ENCODE peak calls at places on chromosomes 7 and 10, in four cellular contexts. One of them, this sample, is unnamed.

GRCh38 chr10:71706216-71707121 is 13.1 kb downstream of the C10orf105 start:
- DNase-seq in Panc1: no peak
- DNase-seq in body of pancreas: no peak
- DNase-seq in CD8-positive, alpha-beta memory T cell: no peak
- DNase-seq in this sample: no peak

GRCh38 chr10:132447446-132448247 is 50.6 kb downstream of the PWWP2B start:
- DNase-seq in Panc1: no peak
- DNase-seq in body of pancreas: peak; percentile 64
- DNase-seq in CD8-positive, alpha-beta memory T cell: peak; percentile 92
- DNase-seq in this sample: peak; percentile 71

GRCh38 chr7:100211342-100211780 is 8.4 kb upstream of the PVRIG start:
- DNase-seq in Panc1: no peak
- DNase-seq in body of pancreas: no peak
- DNase-seq in CD8-positive, alpha-beta memory T cell: peak; percentile 52
- DNase-seq in this sample: no peak

GRCh38 chr7:106329971-106330733 is 45.4 kb upstream of the NAMPT start:
- DNase-seq in Panc1: no peak
- DNase-seq in body of pancreas: peak; percentile 21
- DNase-seq in CD8-positive, alpha-beta memory T cell: no peak
- DNase-seq in this sample: peak; percentile 69

GRCh38 chr7:29115130-29115529 is 31.2 kb downstream of the CPVL start:
- DNase-seq in Panc1: no peak
- DNase-seq in body of pancreas: no peak
- DNase-seq in CD8-positive, alpha-beta memory T cell: no peak
- DNase-seq in this sample: no peak

GRCh38 chr10:10677479-10677878 is 340.2 kb upstream of the CELF2 start:
- DNase-seq in Panc1: peak; percentile 13
- DNase-seq in body of pancreas: peak; percentile 58
- DNase-seq in CD8-positive, alpha-beta memory T cell: no peak
- DNase-seq in this sample: peak; percentile 69

GRCh38 chr7:3033136-3033535 is 10.5 kb downstream of the CARD11 start:
- DNase-seq in Panc1: no peak
- DNase-seq in body of pancreas: no peak
- DNase-seq in CD8-positive, alpha-beta memory T cell: no peak
- DNase-seq in this sample: no peak

GRCh38 chr10:12561307-12561706 is 212.0 kb downstream of the CAMK1D start:
- DNase-seq in Panc1: no peak
- DNase-seq in body of pancreas: no peak
- DNase-seq in CD8-positive, alpha-beta memory T cell: no peak
- DNase-seq in this sample: no peak

GRCh38 chr7:152076324-152076821 is 50.9 kb downstream of the GALNT11 start:
- DNase-seq in Panc1: peak; percentile 8
- DNase-seq in body of pancreas: peak; percentile 68
- DNase-seq in CD8-positive, alpha-beta memory T cell: no peak
- DNase-seq in this sample: peak; percentile 18

GRCh38 chr7:38748056-38748610 is 117.0 kb upstream of the AMPH start:
- DNase-seq in Panc1: no peak
- DNase-seq in body of pancreas: no peak
- DNase-seq in CD8-positive, alpha-beta memory T cell: no peak
- DNase-seq in this sample: peak; percentile 37

GRCh38 chr7:25940086-25940906 is 211.7 kb upstream of the NFE2L3 start:
- DNase-seq in Panc1: no peak
- DNase-seq in body of pancreas: no peak
- DNase-seq in CD8-positive, alpha-beta memory T cell: no peak
- DNase-seq in this sample: no peak

GRCh38 chr7:18960735-18961134 is 156.7 kb downstream of the TWIST1 start:
- DNase-seq in Panc1: no peak
- DNase-seq in body of pancreas: no peak
- DNase-seq in CD8-positive, alpha-beta memory T cell: no peak
- DNase-seq in this sample: no peak

GRCh38 chr7:17506090-17506489 is 207.6 kb downstream of the AHR start:
- DNase-seq in Panc1: no peak
- DNase-seq in body of pancreas: peak; percentile 73
- DNase-seq in CD8-positive, alpha-beta memory T cell: no peak
- DNase-seq in this sample: no peak

GRCh38 chr10:11823989-11824346 is 812 bp downstream of the PROSER2 start:
- DNase-seq in Panc1: no peak
- DNase-seq in body of pancreas: no peak
- DNase-seq in CD8-positive, alpha-beta memory T cell: no peak
- DNase-seq in this sample: peak; percentile 19

GRCh38 chr7:155776606-155777005 is 35.7 kb downstream of the SHH start:
- DNase-seq in Panc1: no peak
- DNase-seq in body of pancreas: no peak
- DNase-seq in CD8-positive, alpha-beta memory T cell: no peak
- DNase-seq in this sample: no peak

GRCh38 chr7:39407139-39407538 is 159.1 kb upstream of the YAE1 start:
- DNase-seq in Panc1: no peak
- DNase-seq in body of pancreas: no peak
- DNase-seq in CD8-positive, alpha-beta memory T cell: no peak
- DNase-seq in this sample: peak; percentile 8

GRCh38 chr7:33614357-33615132 is 290.8 kb upstream of the BMPER start:
- DNase-seq in Panc1: no peak
- DNase-seq in body of pancreas: no peak
- DNase-seq in CD8-positive, alpha-beta memory T cell: no peak
- DNase-seq in this sample: no peak

GRCh38 chr7:137992738-137993394 is 9.0 kb downstream of the CREB3L2 start:
- DNase-seq in Panc1: no peak
- DNase-seq in body of pancreas: peak; percentile 60
- DNase-seq in CD8-positive, alpha-beta memory T cell: no peak
- DNase-seq in this sample: peak; percentile 97

GRCh38 chr7:106757846-106758245 is 96.9 kb upstream of the CCDC71L start:
- DNase-seq in Panc1: no peak
- DNase-seq in body of pancreas: peak; percentile 39
- DNase-seq in CD8-positive, alpha-beta memory T cell: no peak
- DNase-seq in this sample: no peak

GRCh38 chr7:68754414-68754813 is 843.9 kb upstream of the AUTS2 start:
- DNase-seq in Panc1: no peak
- DNase-seq in body of pancreas: no peak
- DNase-seq in CD8-positive, alpha-beta memory T cell: no peak
- DNase-seq in this sample: peak; percentile 6

GRCh38 chr10:77983384-77984341 is 45.7 kb downstream of the POLR3A start:
- DNase-seq in Panc1: no peak
- DNase-seq in body of pancreas: no peak
- DNase-seq in CD8-positive, alpha-beta memory T cell: no peak
- DNase-seq in this sample: no peak

GRCh38 chr10:3217301-3217700 is 44.7 kb upstream of the PITRM1 start:
- DNase-seq in Panc1: no peak
- DNase-seq in body of pancreas: no peak
- DNase-seq in CD8-positive, alpha-beta memory T cell: no peak
- DNase-seq in this sample: no peak

GRCh38 chr10:60955321-60955720 is 11.3 kb upstream of the RHOBTB1 start:
- DNase-seq in Panc1: no peak
- DNase-seq in body of pancreas: no peak
- DNase-seq in CD8-positive, alpha-beta memory T cell: no peak
- DNase-seq in this sample: no peak

GRCh38 chr10:27446091-27446918 is 57.8 kb upstream of the RAB18 start:
- DNase-seq in Panc1: no peak
- DNase-seq in body of pancreas: no peak
- DNase-seq in CD8-positive, alpha-beta memory T cell: peak; percentile 36
- DNase-seq in this sample: peak; percentile 47

GRCh38 chr10:7475954-7476353 is 65.1 kb upstream of the SFMBT2 start:
- DNase-seq in Panc1: no peak
- DNase-seq in body of pancreas: peak; percentile 31
- DNase-seq in CD8-positive, alpha-beta memory T cell: no peak
- DNase-seq in this sample: peak; percentile 56

GRCh38 chr7:108178393-108178792 is 48.2 kb upstream of the LAMB4 start:
- DNase-seq in Panc1: no peak
- DNase-seq in body of pancreas: peak; percentile 81
- DNase-seq in CD8-positive, alpha-beta memory T cell: no peak
- DNase-seq in this sample: no peak

GRCh38 chr7:148962823-148963582 is 65.3 kb downstream of the PDIA4 start:
- DNase-seq in Panc1: peak; percentile 88
- DNase-seq in body of pancreas: peak; percentile 72
- DNase-seq in CD8-positive, alpha-beta memory T cell: peak; percentile 70
- DNase-seq in this sample: peak; percentile 70

GRCh38 chr7:88243345-88243909 is 23.6 kb upstream of the SRI start:
- DNase-seq in Panc1: peak; percentile 48
- DNase-seq in body of pancreas: peak; percentile 46
- DNase-seq in CD8-positive, alpha-beta memory T cell: no peak
- DNase-seq in this sample: peak; percentile 81

GRCh38 chr7:17646181-17646956 is 293.9 kb downstream of the SNX13 start:
- DNase-seq in Panc1: peak; percentile 69
- DNase-seq in body of pancreas: no peak
- DNase-seq in CD8-positive, alpha-beta memory T cell: no peak
- DNase-seq in this sample: peak; percentile 75

GRCh38 chr7:157035302-157035701 is 24.8 kb upstream of the MNX1 start:
- DNase-seq in Panc1: no peak
- DNase-seq in body of pancreas: no peak
- DNase-seq in CD8-positive, alpha-beta memory T cell: no peak
- DNase-seq in this sample: no peak

GRCh38 chr10:47031251-47031952 is 120.2 kb downstream of the PTPN20 start:
- DNase-seq in Panc1: no peak
- DNase-seq in body of pancreas: no peak
- DNase-seq in CD8-positive, alpha-beta memory T cell: no peak
- DNase-seq in this sample: no peak

GRCh38 chr10:59829024-59829423 is 75.8 kb upstream of the MRLN start:
- DNase-seq in Panc1: no peak
- DNase-seq in body of pancreas: no peak
- DNase-seq in CD8-positive, alpha-beta memory T cell: no peak
- DNase-seq in this sample: no peak

GRCh38 chr10:124677871-124678565 is 66.2 kb downstream of the FAM53B start:
- DNase-seq in Panc1: no peak
- DNase-seq in body of pancreas: no peak
- DNase-seq in CD8-positive, alpha-beta memory T cell: no peak
- DNase-seq in this sample: peak; percentile 15

GRCh38 chr10:80871083-80871482 is 333.4 kb downstream of the SH2D4B start:
- DNase-seq in Panc1: no peak
- DNase-seq in body of pancreas: no peak
- DNase-seq in CD8-positive, alpha-beta memory T cell: no peak
- DNase-seq in this sample: no peak

GRCh38 chr7:24812313-24812945 is 55.2 kb upstream of the GSDME start:
- DNase-seq in Panc1: peak; percentile 66
- DNase-seq in body of pancreas: peak; percentile 59
- DNase-seq in CD8-positive, alpha-beta memory T cell: peak; percentile 21
- DNase-seq in this sample: peak; percentile 61

GRCh38 chr7:156929789-156930539 is 19.5 kb upstream of the NOM1 start:
- DNase-seq in Panc1: no peak
- DNase-seq in body of pancreas: no peak
- DNase-seq in CD8-positive, alpha-beta memory T cell: peak; percentile 13
- DNase-seq in this sample: no peak

GRCh38 chr10:67606572-67606971 is 89.4 kb downstream of the CTNNA3 start:
- DNase-seq in Panc1: peak; percentile 71
- DNase-seq in body of pancreas: no peak
- DNase-seq in CD8-positive, alpha-beta memory T cell: no peak
- DNase-seq in this sample: peak; percentile 86

GRCh38 chr10:131575877-131576276 is 264.4 kb upstream of the TCERG1L start:
- DNase-seq in Panc1: no peak
- DNase-seq in body of pancreas: no peak
- DNase-seq in CD8-positive, alpha-beta memory T cell: no peak
- DNase-seq in this sample: no peak

GRCh38 chr10:23422003-23422411 is 16.9 kb upstream of the OTUD1 start:
- DNase-seq in Panc1: no peak
- DNase-seq in body of pancreas: no peak
- DNase-seq in CD8-positive, alpha-beta memory T cell: no peak
- DNase-seq in this sample: no peak

GRCh38 chr7:104982773-104983619 is 31.0 kb upstream of the KMT2E start:
- DNase-seq in Panc1: no peak
- DNase-seq in body of pancreas: peak; percentile 40
- DNase-seq in CD8-positive, alpha-beta memory T cell: no peak
- DNase-seq in this sample: no peak
- H3K4me1 ChIP-seq in Panc1: peaks cover 88% of the 10 kb centered on the region
- H3K4me1 ChIP-seq in body of pancreas: peaks cover 74% of the 10 kb centered on the region
- H3K4me1 ChIP-seq in CD8-positive, alpha-beta memory T cell: peaks cover 25% of the 10 kb centered on the region
- H3K4me1 ChIP-seq in this sample: peaks cover 41% of the 10 kb centered on the region

DNA sequence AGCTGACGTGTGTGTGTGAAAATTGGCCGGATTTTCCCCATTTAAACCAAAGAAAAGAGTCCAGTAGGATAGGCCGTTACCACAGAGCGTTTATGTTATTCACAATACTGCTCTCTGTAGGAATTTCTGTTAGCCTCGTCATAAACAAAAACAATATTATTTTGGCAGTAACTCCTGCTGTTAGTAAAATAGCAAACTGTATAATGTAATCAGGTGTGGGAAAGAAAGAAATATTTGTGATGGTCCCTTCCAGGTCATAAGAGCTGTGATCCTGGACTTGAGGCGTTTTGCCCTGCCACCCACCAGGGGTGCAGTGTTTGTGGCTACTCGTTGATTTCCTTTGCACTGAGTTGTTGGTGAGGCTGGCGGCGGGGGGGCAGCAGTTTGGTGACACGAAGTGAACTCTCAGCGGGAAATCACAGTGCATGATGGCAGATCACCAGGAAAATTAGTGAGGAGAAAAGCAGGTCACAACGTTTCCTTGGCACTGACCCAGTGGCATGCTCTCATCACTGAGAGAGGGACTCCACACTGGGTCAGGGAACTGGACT is 2.8 kb downstream of the EEPD1 start:
- DNase-seq in Panc1: no peak
- DNase-seq in body of pancreas: peak; percentile 80
- DNase-seq in CD8-positive, alpha-beta memory T cell: no peak
- DNase-seq in this sample: peak; percentile 24
- H3K27me3 ChIP-seq in Panc1: no peaks in the 10 kb centered on the region
- H3K27me3 ChIP-seq in body of pancreas: no peaks in the 10 kb centered on the region
- H3K27me3 ChIP-seq in CD8-positive, alpha-beta memory T cell: no peaks in the 10 kb centered on the region
- H3K27me3 ChIP-seq in this sample: no peaks in the 10 kb centered on the region

GRCh38 chr10:83425306-83425705 is 714.0 kb upstream of the GHITM start:
- DNase-seq in Panc1: no peak
- DNase-seq in body of pancreas: no peak
- DNase-seq in CD8-positive, alpha-beta memory T cell: no peak
- DNase-seq in this sample: no peak
- H3K9me3 ChIP-seq in Panc1: no peaks in the 10 kb centered on the region
- H3K9me3 ChIP-seq in body of pancreas: no peaks in the 10 kb centered on the region
- H3K9me3 ChIP-seq in CD8-positive, alpha-beta memory T cell: no peaks in the 10 kb centered on the region
- H3K9me3 ChIP-seq in this sample: no peaks in the 10 kb centered on the region

GRCh38 chr10:5551531-5552375 is 27.0 kb downstream of the CALML3 start:
- DNase-seq in Panc1: no peak
- DNase-seq in body of pancreas: no peak
- DNase-seq in CD8-positive, alpha-beta memory T cell: no peak
- DNase-seq in this sample: no peak

GRCh38 chr10:5552376-5553321 is 27.9 kb downstream of the CALML3 start:
- DNase-seq in Panc1: no peak
- DNase-seq in body of pancreas: no peak
- DNase-seq in CD8-positive, alpha-beta memory T cell: no peak
- DNase-seq in this sample: no peak

GRCh38 chr10:5550250-5550545 is 25.4 kb downstream of the CALML3 start:
- DNase-seq in Panc1: no peak
- DNase-seq in body of pancreas: no peak
- DNase-seq in CD8-positive, alpha-beta memory T cell: no peak
- DNase-seq in this sample: no peak

GRCh38 chr10:5549462-5550249 is 24.9 kb downstream of the CALML3 start:
- DNase-seq in Panc1: no peak
- DNase-seq in body of pancreas: no peak
- DNase-seq in CD8-positive, alpha-beta memory T cell: no peak
- DNase-seq in this sample: no peak

GRCh38 chr10:5550621-5551530 is 26.1 kb downstream of the CALML3 start:
- DNase-seq in Panc1: no peak
- DNase-seq in body of pancreas: no peak
- DNase-seq in CD8-positive, alpha-beta memory T cell: no peak
- DNase-seq in this sample: no peak
- H3K4me1 ChIP-seq in Panc1: peaks cover 32% of the 10 kb centered on the region
- H3K4me1 ChIP-seq in body of pancreas: peaks cover 49% of the 10 kb centered on the region
- H3K4me1 ChIP-seq in CD8-positive, alpha-beta memory T cell: peaks cover 46% of the 10 kb centered on the region
- H3K4me1 ChIP-seq in this sample: peaks cover 16% of the 10 kb centered on the region

This sample was measured in cardiac muscle cell.